ENCODE peak calls at places on chromosomes 2 and 18, in six cellular contexts. C is substantia nigra, L is AG08395, A is T1000, M is activated T-cell treated with anti-CD3 and anti-CD28 coated beads for 1 hour, O is cardiac muscle cell. Y is an unnamed sample.
A peak's percentile ranks its signal among the peaks of the same experiment; 100 is the strongest.

GRCh38 chr2:190849774-190850173 is 30.8 kb upstream of the GLS start:
- DNase-seq in L (peak; percentile 80), A (no peak), M (no peak), O (no peak), C (no peak), Y (peak; percentile 26)

GRCh38 chr2:98502556-98503335 is 58.1 kb downstream of the INPP4A start:
- DNase-seq in M (no peak), O (no peak), L (peak; percentile 82), C (no peak), A (no peak), Y (no peak)

GRCh38 chr2:138079976-138080375 is 115.7 kb downstream of the HNMT start:
- DNase-seq in L (no peak), M (no peak), A (no peak), C (no peak), O (no peak), Y (no peak)

GRCh38 chr2:126448611-126449010 is 207.3 kb upstream of the GYPC start:
- DNase-seq in M (no peak), C (no peak), O (no peak), L (no peak), A (no peak), Y (no peak)

GRCh38 chr2:113218283-113219091 is 44.7 kb downstream of the PSD4 start:
- DNase-seq in L (peak; percentile 77), C (no peak), O (no peak), A (no peak), M (no peak), Y (no peak)

GRCh38 chr2:216298719-216299118 is 73.6 kb downstream of the MARCHF4 start:
- DNase-seq in M (no peak), O (no peak), L (peak; percentile 86), C (no peak), A (no peak), Y (no peak)

GRCh38 chr2:230312638-230313037 is 14.4 kb upstream of the SP140L start:
- DNase-seq in O (no peak), A (no peak), C (no peak), L (peak; percentile 52), M (no peak), Y (no peak)

GRCh38 chr2:160736629-160737028 is 243.0 kb upstream of the RBMS1 start:
- DNase-seq in O (no peak), C (no peak), L (peak; percentile 48), A (no peak), M (no peak), Y (no peak)

GRCh38 chr2:197205590-197206215 is 104.9 kb downstream of the ANKRD44 start:
- DNase-seq in M (peak; percentile 32), O (no peak), A (no peak), C (no peak), L (no peak), Y (no peak)

GRCh38 chr2:26932974-26933373 is 37.5 kb upstream of the MAPRE3 start:
- DNase-seq in A (no peak), L (no peak), O (no peak), M (no peak), C (no peak), Y (no peak)

GRCh38 chr2:235910067-235910466 is 258.1 kb downstream of the GBX2 start:
- DNase-seq in L (no peak), C (no peak), A (no peak), O (no peak), M (no peak), Y (no peak)

GRCh38 chr18:58143391-58143790 is 99.4 kb downstream of the NEDD4L start:
- DNase-seq in M (no peak), C (no peak), O (no peak), L (no peak), A (no peak), Y (no peak)

GRCh38 chr2:19979932-19980331 is 10.0 kb downstream of the WDR35 start:
- DNase-seq in L (no peak), O (no peak), A (no peak), M (no peak), C (no peak), Y (no peak)

GRCh38 chr2:141437521-141437920 is 693.3 kb downstream of the LRP1B start:
- DNase-seq in M (no peak), C (no peak), O (no peak), L (no peak), A (no peak), Y (no peak)

GRCh38 chr2:240501531-240501991 is 56.2 kb downstream of the ANKMY1 start:
- DNase-seq in O (no peak), M (no peak), C (no peak), A (no peak), L (no peak), Y (no peak)

Y was measured in occipital lobe.